ENCODE peak calls at places on chromosomes 12 and 14, in nine cellular contexts. One of them, this sample, is unnamed.

GRCh38 chr14:50910495-50911420 is 33.5 kb downstream of the PYGL start:
- DNase-seq in M059J: no peak
- DNase-seq in Calu3: no peak
- DNase-seq in neuronal stem cell: no peak
- DNase-seq in Right ventricle myocardium superior: no peak
- DNase-seq in ACHN: no peak
- DNase-seq in adrenal gland: no peak
- DNase-seq in stimulated activated naive CD8-positive, alpha-beta T cell treated with anti-CD3 and anti-CD28 coated beads, Interleukin-15, amount 100 ng/mL, for 72 hours: no peak
- DNase-seq in CD4-positive, alpha-beta T cell: no peak
- DNase-seq in this sample: no peak

GRCh38 chr12:32353540-32353939 is 45.8 kb upstream of the FGD4 start:
- DNase-seq in M059J: no peak
- DNase-seq in Calu3: no peak
- DNase-seq in neuronal stem cell: no peak
- DNase-seq in Right ventricle myocardium superior: no peak
- DNase-seq in ACHN: no peak
- DNase-seq in adrenal gland: no peak
- DNase-seq in stimulated activated naive CD8-positive, alpha-beta T cell treated with anti-CD3 and anti-CD28 coated beads, Interleukin-15, amount 100 ng/mL, for 72 hours: no peak
- DNase-seq in CD4-positive, alpha-beta T cell: no peak
- DNase-seq in this sample: no peak

GRCh38 chr12:22982635-22983034 is 357.7 kb downstream of the ETNK1 start:
- DNase-seq in M059J: no peak
- DNase-seq in Calu3: no peak
- DNase-seq in neuronal stem cell: no peak
- DNase-seq in Right ventricle myocardium superior: no peak
- DNase-seq in ACHN: no peak
- DNase-seq in adrenal gland: no peak
- DNase-seq in stimulated activated naive CD8-positive, alpha-beta T cell treated with anti-CD3 and anti-CD28 coated beads, Interleukin-15, amount 100 ng/mL, for 72 hours: no peak
- DNase-seq in CD4-positive, alpha-beta T cell: no peak
- DNase-seq in this sample: no peak

GRCh38 chr12:95115641-95116040 is 42.2 kb upstream of the NR2C1 start:
- DNase-seq in M059J: no peak
- DNase-seq in Calu3: no peak
- DNase-seq in neuronal stem cell: no peak
- DNase-seq in Right ventricle myocardium superior: no peak
- DNase-seq in ACHN: no peak
- DNase-seq in adrenal gland: no peak
- DNase-seq in stimulated activated naive CD8-positive, alpha-beta T cell treated with anti-CD3 and anti-CD28 coated beads, Interleukin-15, amount 100 ng/mL, for 72 hours: no peak
- DNase-seq in CD4-positive, alpha-beta T cell: no peak
- DNase-seq in this sample: no peak

GRCh38 chr12:27534060-27534764 is 10.2 kb downstream of the PPFIBP1 start:
- DNase-seq in M059J: peak
- DNase-seq in Calu3: no peak
- DNase-seq in neuronal stem cell: no peak
- DNase-seq in Right ventricle myocardium superior: no peak
- DNase-seq in ACHN: peak
- DNase-seq in adrenal gland: no peak
- DNase-seq in stimulated activated naive CD8-positive, alpha-beta T cell treated with anti-CD3 and anti-CD28 coated beads, Interleukin-15, amount 100 ng/mL, for 72 hours: peak
- DNase-seq in CD4-positive, alpha-beta T cell: no peak
- DNase-seq in this sample: no peak

GRCh38 chr14:92040431-92041040 is 677 bp upstream of the TRIP11 start:
- DNase-seq in M059J: peak
- DNase-seq in Calu3: peak
- DNase-seq in neuronal stem cell: peak
- DNase-seq in Right ventricle myocardium superior: no peak
- DNase-seq in ACHN: peak
- DNase-seq in adrenal gland: no peak
- DNase-seq in stimulated activated naive CD8-positive, alpha-beta T cell treated with anti-CD3 and anti-CD28 coated beads, Interleukin-15, amount 100 ng/mL, for 72 hours: peak
- DNase-seq in CD4-positive, alpha-beta T cell: no peak
- DNase-seq in this sample: peak

GRCh38 chr12:53793221-53793620 is 41.4 kb upstream of the CISTR start:
- DNase-seq in M059J: no peak
- DNase-seq in Calu3: no peak
- DNase-seq in neuronal stem cell: no peak
- DNase-seq in Right ventricle myocardium superior: no peak
- DNase-seq in ACHN: no peak
- DNase-seq in adrenal gland: no peak
- DNase-seq in stimulated activated naive CD8-positive, alpha-beta T cell treated with anti-CD3 and anti-CD28 coated beads, Interleukin-15, amount 100 ng/mL, for 72 hours: no peak
- DNase-seq in CD4-positive, alpha-beta T cell: no peak
- DNase-seq in this sample: no peak

GRCh38 chr12:11877869-11878780 is 192.6 kb upstream of the BCL2L14 start:
- DNase-seq in M059J: peak
- DNase-seq in Calu3: peak
- DNase-seq in neuronal stem cell: no peak
- DNase-seq in Right ventricle myocardium superior: no peak
- DNase-seq in ACHN: peak
- DNase-seq in adrenal gland: peak
- DNase-seq in stimulated activated naive CD8-positive, alpha-beta T cell treated with anti-CD3 and anti-CD28 coated beads, Interleukin-15, amount 100 ng/mL, for 72 hours: no peak
- DNase-seq in CD4-positive, alpha-beta T cell: no peak
- DNase-seq in this sample: peak

GRCh38 chr14:76551906-76552305 is 176.0 kb downstream of the ESRRB start:
- DNase-seq in M059J: no peak
- DNase-seq in Calu3: no peak
- DNase-seq in neuronal stem cell: no peak
- DNase-seq in Right ventricle myocardium superior: no peak
- DNase-seq in ACHN: no peak
- DNase-seq in adrenal gland: no peak
- DNase-seq in stimulated activated naive CD8-positive, alpha-beta T cell treated with anti-CD3 and anti-CD28 coated beads, Interleukin-15, amount 100 ng/mL, for 72 hours: no peak
- DNase-seq in CD4-positive, alpha-beta T cell: no peak
- DNase-seq in this sample: no peak

GRCh38 chr14:92607702-92608429 is 94.3 kb downstream of the RIN3 start:
- DNase-seq in M059J: peak
- DNase-seq in Calu3: no peak
- DNase-seq in neuronal stem cell: no peak
- DNase-seq in Right ventricle myocardium superior: no peak
- DNase-seq in ACHN: no peak
- DNase-seq in adrenal gland: no peak
- DNase-seq in stimulated activated naive CD8-positive, alpha-beta T cell treated with anti-CD3 and anti-CD28 coated beads, Interleukin-15, amount 100 ng/mL, for 72 hours: no peak
- DNase-seq in CD4-positive, alpha-beta T cell: no peak
- DNase-seq in this sample: peak

This sample was measured in dermis blood vessel endothelial cell.